ENCODE peak calls at places on chromosome 15, in seven cellular contexts. G, V, L, C, T, H and Q are unnamed samples.

GRCh38 chr15:75030424-75030823 is 7.0 kb downstream of the PPCDC start:
- DNase-seq in G (no peak), C (no peak), T (no peak), H (no peak), V (no peak), L (no peak), Q (no peak)

GRCh38 chr15:72180771-72181324 is 16.7 kb downstream of the GRAMD2A start:
- DNase-seq in G (no peak), C (no peak), T (no peak), V (no peak), H (no peak), L (no peak), Q (no peak)

GRCh38 chr15:41955807-41956525 is 16.4 kb downstream of the EHD4 start:
- DNase-seq in T (peak), L (no peak), C (no peak), H (no peak), G (no peak), V (no peak), Q (no peak)

GRCh38 chr15:34336947-34337556 is 529 bp downstream of the SLC12A6 start:
- DNase-seq in L (no peak), H (no peak), T (no peak), C (no peak), G (no peak), V (no peak), Q (no peak)

GRCh38 chr15:79549196-79549595 is 117.1 kb downstream of the MINAR1 start:
- DNase-seq in G (no peak), T (no peak), H (peak), C (no peak), V (no peak), L (no peak), Q (no peak)

GRCh38 chr15:39411102-39411989 is 169.5 kb upstream of the THBS1 start:
- DNase-seq in T (no peak), V (no peak), L (no peak), C (peak), G (no peak), H (no peak), Q (no peak)

GRCh38 chr15:47460775-47461174 is 256.5 kb upstream of the SEMA6D start:
- DNase-seq in G (no peak), H (no peak), C (no peak), L (no peak), T (no peak), V (no peak), Q (no peak)

GRCh38 chr15:97014001-97014400 is 683.5 kb downstream of the NR2F2 start:
- DNase-seq in L (no peak), V (no peak), G (no peak), T (no peak), C (no peak), H (no peak), Q (no peak)

GRCh38 chr15:42723068-42723467 is 13.9 kb downstream of the CDAN1 start:
- DNase-seq in H (no peak), C (no peak), T (peak), G (no peak), L (peak), V (no peak), Q (peak)

GRCh38 chr15:52256366-52256765 is 39.2 kb downstream of the MYO5C start:
- DNase-seq in V (peak), L (peak), G (peak), H (peak), T (peak), C (peak), Q (peak)

GRCh38 chr15:26736502-26737248 is 36.2 kb downstream of the GABRB3 start:
- DNase-seq in C (no peak), L (no peak), T (no peak), G (no peak), V (no peak), H (no peak), Q (no peak)

GRCh38 chr15:96234109-96234892 is 96.2 kb upstream of the NR2F2 start:
- DNase-seq in T (no peak), H (no peak), C (peak), V (no peak), L (peak), G (peak), Q (no peak)

GRCh38 chr15:82228750-82229149 is 33.8 kb downstream of the EFL1 start:
- DNase-seq in C (no peak), L (no peak), G (no peak), V (no peak), T (no peak), H (no peak), Q (no peak)

GRCh38 chr15:66477011-66477410 is 20.6 kb downstream of the SNAPC5 start:
- DNase-seq in C (no peak), G (no peak), H (no peak), L (no peak), T (no peak), V (no peak), Q (no peak)

GRCh38 chr15:84915011-84915958 is 30.8 kb downstream of the SLC28A1 start:
- DNase-seq in G (peak), C (peak), V (no peak), T (peak), L (peak), H (peak), Q (peak)

GRCh38 chr15:39084683-39085530 is 496.0 kb upstream of the THBS1 start:
- DNase-seq in C (no peak), V (no peak), T (peak), L (peak), H (no peak), G (no peak), Q (no peak)

GRCh38 chr15:74782596-74783071 is 754 bp downstream of the CSK start:
- DNase-seq in H (no peak), C (no peak), T (no peak), L (no peak), G (no peak), V (no peak), Q (no peak)

GRCh38 chr15:82714026-82714425 is 4.4 kb upstream of the AP3B2 start:
- DNase-seq in V (no peak), L (no peak), T (no peak), C (peak), H (no peak), G (no peak), Q (no peak)

DNA sequence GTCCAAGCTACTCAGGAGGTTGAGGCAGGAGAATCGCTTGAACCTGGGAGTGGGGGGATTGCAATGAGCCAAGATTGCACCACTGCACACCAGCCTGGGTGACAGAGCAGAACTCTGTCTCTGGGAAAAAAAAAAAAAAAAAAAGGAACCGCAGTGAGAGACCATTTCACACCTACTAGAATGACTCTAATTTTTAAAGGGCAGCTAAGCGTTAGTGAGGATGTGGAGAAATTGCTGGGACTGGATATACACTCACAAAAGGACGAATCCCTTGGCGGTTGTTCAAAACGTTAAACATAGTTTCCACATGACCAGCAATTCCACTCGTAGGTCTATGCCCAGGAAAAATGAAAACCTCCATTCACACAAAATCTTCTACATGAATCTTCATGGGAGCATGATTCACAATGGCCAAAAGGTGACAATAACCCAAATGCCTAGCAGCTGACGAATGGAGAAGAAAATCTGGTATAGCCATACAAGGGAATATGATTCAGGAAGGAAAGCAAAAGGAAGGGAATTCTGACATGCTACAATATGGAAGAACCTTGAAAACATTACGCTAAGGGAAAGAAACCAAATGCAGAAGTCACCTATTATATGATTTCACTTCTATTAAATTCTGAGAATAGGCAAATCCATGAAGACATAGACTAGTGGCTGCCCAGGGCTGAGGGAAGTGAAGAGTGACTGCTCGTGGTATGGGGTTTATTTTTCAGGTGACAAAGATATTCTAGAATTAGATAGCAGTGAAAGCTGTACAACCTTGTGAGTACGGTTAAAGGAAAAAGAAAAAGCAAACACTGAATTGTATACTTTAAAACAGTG is 126.9 kb downstream of the CHSY1 start:
- DNase-seq in H (peak), C (peak), T (no peak), V (no peak), L (no peak), G (no peak), Q (no peak)
- TF ChIP-seq JUND in H (no peak), C (no peak), T (no peak), V (no peak), L (peak), G (no peak), Q (no peak)

DNA sequence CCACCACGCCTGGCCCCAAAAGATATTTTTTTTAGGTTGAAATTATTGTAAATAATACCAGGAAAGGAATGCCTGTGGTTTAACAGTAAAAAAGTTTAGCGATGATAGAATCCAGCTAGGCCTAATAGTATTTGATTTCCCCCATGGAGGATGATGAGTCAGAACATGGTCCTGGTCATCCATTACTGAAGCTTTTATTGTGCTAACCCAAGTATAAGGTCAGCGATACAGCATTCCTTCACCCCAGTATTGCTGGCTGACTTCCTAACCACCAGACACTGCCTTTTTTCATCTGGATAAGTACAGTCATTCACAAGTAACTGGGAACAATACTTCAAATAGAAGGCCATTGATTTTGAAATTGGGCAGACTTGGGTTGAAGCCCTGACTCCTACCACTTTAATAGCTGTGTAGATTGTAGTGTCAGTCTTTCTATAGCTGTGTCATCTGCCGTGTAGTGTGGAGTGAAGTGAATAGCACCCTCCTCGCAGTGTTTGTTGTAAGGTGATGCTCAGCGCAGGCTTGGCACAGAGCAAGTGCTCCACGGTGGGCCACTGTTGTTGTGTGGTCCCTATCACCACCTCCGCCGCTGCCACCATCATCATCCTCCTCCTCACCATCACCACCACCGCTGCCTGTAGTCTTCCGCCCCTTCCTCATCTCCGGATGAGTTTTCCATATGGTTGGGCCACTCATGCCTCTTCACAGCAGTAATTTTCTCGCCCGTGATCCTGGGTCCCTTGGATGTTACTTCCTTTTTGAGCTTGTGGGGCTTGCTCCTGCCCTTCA is 436.0 kb upstream of the TPM1 start:
- DNase-seq in V (no peak), C (no peak), G (no peak), L (no peak), T (no peak), H (peak), Q (no peak)
- TF ChIP-seq JUND in V (no peak), C (no peak), G (no peak), L (peak), T (no peak), H (no peak), Q (no peak)

GRCh38 chr15:60519218-60519617 is 40.3 kb upstream of the ICE2 start:
- DNase-seq in T (no peak), V (no peak), C (no peak), G (no peak), L (no peak), H (no peak), Q (no peak)
- TF ChIP-seq JUND in T (no peak), V (no peak), C (no peak), G (no peak), L (no peak), H (no peak), Q (no peak)

GRCh38 chr15:59157398-59157797 is 49.2 kb upstream of the LDHAL6B start:
- DNase-seq in H (no peak), C (no peak), G (no peak), V (no peak), L (no peak), T (no peak), Q (no peak)

GRCh38 chr15:59157840-59158700 is 48.6 kb upstream of the LDHAL6B start:
- DNase-seq in C (no peak), H (no peak), V (no peak), T (no peak), L (no peak), G (no peak), Q (peak)

GRCh38 chr15:59159210-59159609 is 47.4 kb upstream of the LDHAL6B start:
- DNase-seq in L (no peak), C (no peak), G (no peak), V (no peak), H (no peak), T (no peak), Q (no peak)

GRCh38 chr15:59158701-59159034 is 48.0 kb upstream of the LDHAL6B start:
- DNase-seq in H (no peak), V (no peak), C (no peak), L (no peak), G (no peak), T (no peak), Q (no peak)

DNA sequence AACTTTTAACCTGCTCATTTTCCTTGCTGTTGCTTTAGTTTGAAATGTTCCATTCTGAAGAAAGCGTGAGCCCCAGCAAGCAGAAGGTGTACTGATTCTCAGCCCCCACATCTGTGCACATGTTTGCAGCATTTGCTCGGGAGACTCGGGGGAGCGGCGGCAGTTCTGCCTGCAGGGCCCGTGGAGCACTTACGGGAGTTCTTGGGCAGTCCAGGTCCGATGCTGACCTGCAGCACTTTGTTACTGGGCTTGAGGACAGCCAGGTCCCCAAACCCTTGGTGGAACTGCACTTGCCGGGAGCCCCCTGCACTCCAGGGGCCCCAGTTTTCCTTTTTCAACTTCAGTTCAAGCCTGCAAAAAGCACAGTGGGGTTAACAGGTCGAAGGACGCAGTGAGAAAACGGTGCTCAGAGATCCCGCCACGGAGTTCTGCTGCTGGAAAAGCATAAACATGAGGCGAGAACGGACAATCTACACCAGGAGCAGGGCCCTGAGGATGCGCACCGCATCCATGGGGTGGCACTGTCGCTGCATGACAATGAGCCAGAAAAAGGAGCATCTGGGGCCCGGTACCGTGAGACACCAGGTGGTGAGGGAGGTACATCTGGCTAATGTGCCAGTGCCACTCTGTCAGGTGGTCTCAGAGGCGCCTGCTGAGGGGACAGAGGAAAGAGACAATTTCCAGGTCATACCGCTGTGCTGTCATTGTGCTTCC is 45.6 kb upstream of the LDHAL6B start:
- DNase-seq in C (no peak), L (peak), G (peak), H (no peak), T (peak), V (no peak), Q (peak)
- TF ChIP-seq JUND in C (no peak), L (no peak), G (no peak), H (no peak), T (no peak), V (no peak), Q (no peak)

DNA sequence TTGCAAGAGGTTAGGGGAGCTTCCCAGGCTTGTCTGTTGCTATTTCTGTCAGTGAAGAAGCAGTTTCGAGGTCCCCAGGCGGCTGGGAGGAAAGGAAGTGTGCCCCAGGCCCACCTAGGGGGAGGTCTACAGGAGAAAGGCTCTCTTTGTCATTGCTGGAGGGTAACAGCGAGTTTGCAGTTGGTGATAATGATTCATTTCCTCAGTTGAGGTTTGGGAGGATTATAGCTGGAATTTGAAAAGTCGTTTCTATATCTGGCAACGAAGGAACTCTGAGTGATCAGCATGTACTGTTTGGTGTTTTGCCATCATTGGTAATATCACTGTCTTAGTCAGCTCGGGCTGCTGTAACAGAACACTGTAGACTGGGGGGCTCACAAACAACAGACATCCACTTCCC is 65.5 kb upstream of the UBE3A start:
- DNase-seq in L (no peak), G (no peak), C (no peak), V (no peak), H (no peak), T (no peak), Q (no peak)
- TF ChIP-seq JUND in L (no peak), G (no peak), C (no peak), V (no peak), H (no peak), T (no peak), Q (no peak)

DNA sequence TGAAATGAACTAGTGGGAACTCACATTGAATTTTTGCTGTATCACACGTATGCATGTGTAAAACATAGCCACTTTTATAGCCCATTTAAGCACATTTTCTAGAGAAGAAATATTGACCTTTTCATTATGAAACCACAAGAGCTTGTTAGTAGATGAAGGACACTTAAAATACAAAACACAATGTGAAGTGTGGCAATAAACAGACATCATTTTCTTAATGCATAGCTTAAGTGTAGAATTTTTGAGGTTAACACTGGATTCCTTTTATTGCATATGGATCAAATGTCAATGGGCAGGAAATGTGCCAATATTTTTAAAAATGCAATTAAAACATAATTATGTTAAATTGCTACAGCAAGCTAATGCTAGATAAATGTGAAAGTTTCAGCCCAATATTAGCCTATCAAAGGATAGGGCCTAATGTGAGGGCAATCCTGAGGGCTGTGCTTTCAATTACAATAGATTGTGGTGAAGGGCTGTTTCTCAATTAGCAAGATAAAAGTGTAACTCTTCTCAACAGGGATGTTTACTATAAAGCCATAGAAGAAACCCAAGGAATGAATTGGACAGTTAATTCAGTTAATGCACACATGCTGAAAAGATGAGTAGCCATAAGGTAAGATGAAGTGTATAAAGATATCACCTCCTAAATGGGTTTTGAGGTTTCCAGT is 489.0 kb upstream of the CDIN1 start:
- DNase-seq in G (no peak), H (no peak), V (no peak), T (no peak), C (no peak), L (no peak), Q (no peak)
- TF ChIP-seq JUND in G (no peak), H (no peak), V (no peak), T (no peak), C (no peak), L (no peak), Q (no peak)

GRCh38 chr15:33298631-33299030 is 12.1 kb upstream of the RYR3 start:
- DNase-seq in L (no peak), H (no peak), G (no peak), V (no peak), C (no peak), T (no peak), Q (no peak)

GRCh38 chr15:33296050-33296449 is 14.7 kb upstream of the RYR3 start:
- DNase-seq in C (no peak), L (no peak), T (no peak), V (no peak), H (no peak), G (no peak), Q (no peak)

GRCh38 chr15:33293619-33294309 is 17.0 kb upstream of the RYR3 start:
- DNase-seq in C (no peak), T (no peak), G (no peak), H (no peak), V (no peak), L (no peak), Q (no peak)

GRCh38 chr15:33296856-33297255 is 13.9 kb upstream of the RYR3 start:
- DNase-seq in L (no peak), G (no peak), C (no peak), T (no peak), V (no peak), H (no peak), Q (no peak)

GRCh38 chr15:33292718-33293307 is 18.0 kb upstream of the RYR3 start:
- DNase-seq in T (peak), L (peak), C (no peak), V (no peak), G (peak), H (peak), Q (peak)
- TF ChIP-seq JUND in T (no peak), L (no peak), C (no peak), V (no peak), G (no peak), H (no peak), Q (no peak)

DNA sequence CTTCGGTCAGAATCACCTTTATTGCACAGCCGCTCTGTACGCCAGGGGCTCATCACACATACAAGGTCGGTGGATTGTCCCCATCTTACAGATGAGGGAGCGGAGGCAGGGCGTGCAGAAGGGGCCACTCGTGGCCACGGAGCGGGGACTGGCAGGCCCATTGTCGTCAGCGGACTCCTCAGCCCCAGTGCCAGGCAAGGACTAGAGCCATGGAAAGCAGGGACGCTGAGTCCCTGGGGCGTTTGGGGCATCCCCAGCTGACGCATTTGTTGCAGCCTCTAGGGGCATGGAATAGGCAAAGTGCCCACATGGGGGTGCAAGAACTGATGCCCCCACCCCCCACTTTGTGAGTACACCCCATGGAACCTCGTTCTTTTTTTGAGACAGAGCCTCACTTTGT is 29.8 kb upstream of the FURIN start:
- DNase-seq in V (no peak), G (no peak), C (no peak), H (no peak), T (no peak), L (no peak), Q (no peak)
- TF ChIP-seq JUND in V (no peak), G (no peak), C (no peak), H (no peak), T (no peak), L (no peak), Q (no peak)